ENCODE peak calls at places on chromosome 17, in seven cellular contexts. V is A549, T is GM23338, R is lower lobe of right lung, W is tibial nerve, G is OCI-LY7, M is brain microvascular endothelial cell. N is an unnamed sample.

GRCh38 chr17:34146440-34147043 is 108.5 kb upstream of the CCL2 start:
- DNase-seq in R (peak), M (no peak), G (peak), V (peak), T (peak), W (no peak), N (no peak)

GRCh38 chr17:79630120-79630519 is 19.3 kb upstream of the RBFOX3 start:
- DNase-seq in R (no peak), G (no peak), W (no peak), T (no peak), M (no peak), V (peak), N (no peak)

GRCh38 chr17:39617446-39618251 is 9.1 kb upstream of the PPP1R1B start:
- DNase-seq in T (peak), G (peak), R (peak), V (peak), M (no peak), W (peak), N (no peak)

GRCh38 chr17:40311575-40311974 is 2.6 kb downstream of the RARA start:
- DNase-seq in W (peak), G (no peak), T (no peak), R (peak), M (no peak), V (no peak), N (no peak)

GRCh38 chr17:16199093-16199492 is 16.2 kb downstream of the NCOR1 start:
- DNase-seq in M (no peak), R (no peak), T (peak), V (no peak), G (peak), W (no peak), N (no peak)

GRCh38 chr17:7885357-7886226 is 3.0 kb upstream of the CHD3 start:
- DNase-seq in M (no peak), G (peak), R (peak), W (no peak), V (peak), T (peak), N (no peak)

GRCh38 chr17:61536417-61536955 is 54.5 kb downstream of the NACA2 start:
- DNase-seq in G (no peak), R (no peak), M (no peak), T (no peak), V (no peak), W (no peak), N (no peak)

GRCh38 chr17:42058018-42058417 is 7.6 kb upstream of the C17orf113 start:
- DNase-seq in R (no peak), T (no peak), W (no peak), G (no peak), M (no peak), V (no peak), N (no peak)

GRCh38 chr17:39867084-39867890 is 715 bp upstream of the ZPBP2 start:
- DNase-seq in M (no peak), V (no peak), R (no peak), G (no peak), W (no peak), T (no peak), N (no peak)

GRCh38 chr17:17494499-17495447 is 1.4 kb downstream of the RASD1 start:
- DNase-seq in V (no peak), W (no peak), T (peak), M (peak), R (peak), G (no peak), N (no peak)

GRCh38 chr17:11704041-11704440 is 105.8 kb downstream of the DNAH9 start:
- DNase-seq in W (no peak), T (no peak), M (no peak), V (no peak), R (no peak), G (no peak), N (no peak)

GRCh38 chr17:40121191-40121885 is 433 bp upstream of the MSL1 start:
- DNase-seq in W (no peak), V (peak), G (peak), M (no peak), T (peak), R (peak), N (no peak)

GRCh38 chr17:19641687-19642372 is 6.7 kb upstream of the ALDH3A2 start:
- DNase-seq in R (no peak), W (no peak), M (no peak), G (no peak), T (no peak), V (no peak), N (no peak)

GRCh38 chr17:35788504-35788998 is 6.9 kb downstream of the MMP28 start:
- DNase-seq in R (no peak), W (no peak), G (no peak), M (peak), V (peak), T (no peak), N (no peak)

GRCh38 chr17:48804936-48805411 is 12.1 kb downstream of the TTLL6 start:
- DNase-seq in G (peak), T (peak), V (peak), R (peak), W (no peak), M (peak), N (no peak)

GRCh38 chr17:50059759-50060273 is 3.9 kb downstream of the ITGA3 start:
- DNase-seq in G (no peak), W (no peak), M (peak), V (no peak), R (no peak), T (no peak), N (no peak)

GRCh38 chr17:42171831-42172230 is 9.1 kb downstream of the KCNH4 start:
- DNase-seq in M (no peak), G (no peak), V (no peak), W (no peak), R (no peak), T (peak), N (no peak)

GRCh38 chr17:17467021-17467420 is 9.8 kb upstream of the MED9 start:
- DNase-seq in V (no peak), G (no peak), W (no peak), R (no peak), M (no peak), T (no peak), N (no peak)

GRCh38 chr17:37339321-37339720 is 36.5 kb upstream of the C17orf78 start:
- DNase-seq in R (no peak), G (no peak), W (no peak), M (no peak), V (no peak), T (no peak), N (no peak)

GRCh38 chr17:64115871-64116534 is 13.9 kb downstream of the ERN1 start:
- DNase-seq in R (no peak), T (no peak), M (peak), W (no peak), V (peak), G (no peak), N (peak)

GRCh38 chr17:35089846-35090193 is 26.3 kb upstream of the RFFL start:
- DNase-seq in G (no peak), R (peak), M (no peak), T (peak), W (no peak), V (peak), N (no peak)

GRCh38 chr17:42050360-42051012 is at the start of gene C17orf113:
- DNase-seq in V (peak), R (peak), W (no peak), G (no peak), T (peak), M (peak), N (no peak)

GRCh38 chr17:15926039-15926740 is 18.7 kb upstream of the ADORA2B start:
- DNase-seq in T (no peak), M (no peak), G (no peak), V (no peak), R (no peak), W (no peak), N (no peak)

GRCh38 chr17:58703887-58704286 is 11.5 kb downstream of the RAD51C start:
- DNase-seq in T (no peak), M (no peak), R (no peak), V (no peak), W (no peak), G (no peak), N (no peak)

GRCh38 chr17:43471801-43472200 is 12.0 kb upstream of the DHX8 start:
- DNase-seq in G (no peak), V (no peak), M (peak), W (no peak), T (no peak), R (no peak), N (no peak)

GRCh38 chr17:39404542-39405378 is 3.3 kb upstream of the FBXL20 start:
- DNase-seq in R (no peak), W (no peak), T (no peak), V (peak), M (peak), G (no peak), N (peak)

GRCh38 chr17:79647456-79647915 is 36.6 kb upstream of the RBFOX3 start:
- DNase-seq in V (no peak), T (no peak), R (no peak), M (no peak), W (no peak), G (no peak), N (no peak)

GRCh38 chr17:49861150-49861884 is 13.4 kb upstream of the TAC4 start:
- DNase-seq in V (peak), R (no peak), T (peak), W (no peak), G (peak), M (peak), N (no peak)

GRCh38 chr17:80889897-80890550 is 101.6 kb upstream of the CHMP6 start:
- DNase-seq in R (peak), T (no peak), G (no peak), M (no peak), W (no peak), V (no peak), N (no peak)

GRCh38 chr17:82006468-82007227 is 16.0 kb downstream of the CENPX start:
- DNase-seq in M (no peak), W (no peak), T (no peak), G (no peak), R (no peak), V (no peak), N (no peak)

GRCh38 chr17:27889711-27890251 is 3.4 kb downstream of the LYRM9 start:
- DNase-seq in W (no peak), T (no peak), R (no peak), G (no peak), M (no peak), V (no peak), N (no peak)

GRCh38 chr17:41483991-41484826 is 3.3 kb upstream of the KRT35 start:
- DNase-seq in R (no peak), M (no peak), W (no peak), G (no peak), T (no peak), V (no peak), N (no peak)

GRCh38 chr17:7048968-7049367 is 5.1 kb upstream of the SLC16A11 start:
- DNase-seq in M (no peak), W (no peak), V (no peak), R (no peak), G (no peak), T (no peak), N (no peak)

GRCh38 chr17:45824901-45825492 is 19.7 kb upstream of the SPPL2C start:
- DNase-seq in R (no peak), V (no peak), T (no peak), W (no peak), M (no peak), G (no peak), N (no peak)

GRCh38 chr17:45823598-45823997 is 21.1 kb upstream of the SPPL2C start:
- DNase-seq in R (no peak), G (no peak), V (no peak), W (no peak), M (no peak), T (peak), N (no peak)

GRCh38 chr17:45826919-45827628 is 17.6 kb upstream of the SPPL2C start:
- DNase-seq in R (no peak), V (no peak), T (no peak), W (no peak), M (no peak), G (no peak), N (no peak)

GRCh38 chr17:45825792-45826191 is 18.9 kb upstream of the SPPL2C start:
- DNase-seq in G (no peak), R (no peak), M (no peak), T (no peak), V (no peak), W (no peak), N (no peak)

GRCh38 chr17:45824475-45824874 is 20.2 kb upstream of the SPPL2C start:
- DNase-seq in V (no peak), W (no peak), R (no peak), T (peak), M (no peak), G (no peak), N (no peak)
- TF ChIP-seq CTCF in V (no peak), W (no peak), R (no peak), T (peak), M (no peak), G (no peak), N (no peak)

GRCh38 chr17:76353599-76354316 is at the start of gene PRPSAP1:
- DNase-seq in V (peak), T (peak), W (peak), G (peak), M (peak), R (peak), N (peak)

GRCh38 chr17:76353004-76353598 is 615 bp downstream of the PRPSAP1 start:
- DNase-seq in G (peak), M (no peak), R (peak), W (no peak), V (peak), T (peak), N (no peak)

GRCh38 chr17:76350463-76350862 is 3.3 kb downstream of the PRPSAP1 start:
- DNase-seq in V (no peak), G (no peak), W (no peak), R (peak), M (no peak), T (no peak), N (no peak)

GRCh38 chr17:76354317-76354729 is 607 bp upstream of the PRPSAP1 start:
- DNase-seq in R (peak), V (no peak), W (no peak), G (no peak), T (no peak), M (no peak), N (no peak)

DNA sequence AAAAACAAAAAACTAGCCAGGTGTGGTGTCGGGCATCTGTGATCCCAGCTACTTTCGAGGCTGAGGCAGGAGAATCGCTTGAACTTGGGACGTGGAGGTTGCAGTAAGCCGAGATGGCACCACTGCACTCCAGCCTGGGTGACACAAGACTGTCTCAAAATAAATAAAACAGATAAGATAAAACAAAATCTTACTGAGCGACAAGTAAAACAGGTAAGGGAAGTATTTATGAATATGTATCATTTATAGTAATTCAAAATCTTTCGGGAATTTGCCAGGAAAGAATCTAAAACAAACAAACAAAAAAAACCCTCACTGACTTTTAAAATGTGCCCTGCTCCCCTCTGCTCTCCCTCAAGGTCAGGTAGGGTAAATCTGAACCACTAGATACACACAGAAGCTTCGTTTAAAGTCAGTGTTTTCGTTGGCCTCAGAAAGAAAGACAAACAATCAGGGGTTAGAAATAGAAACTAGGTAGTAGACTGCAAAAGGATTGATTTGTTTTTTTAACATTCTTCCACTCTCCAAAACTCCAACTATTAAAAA is 2.1 kb downstream of the PRPSAP1 start:
- DNase-seq in G (no peak), W (no peak), R (no peak), V (no peak), T (no peak), M (no peak), N (no peak)
- H3K27ac ChIP-seq in G (no peak), W (no peak), R (no peak), V (no peak), T (no peak), M (no peak), N (no peak)

GRCh38 chr17:75875940-75876189 is 2.5 kb downstream of the TRIM47 start:
- DNase-seq in T (no peak), M (no peak), R (no peak), W (no peak), G (no peak), V (no peak), N (no peak)

GRCh38 chr17:75877752-75878173 is 618 bp downstream of the TRIM47 start:
- DNase-seq in V (no peak), G (peak), W (peak), M (peak), T (peak), R (peak), N (no peak)

GRCh38 chr17:75875182-75875939 is 3.0 kb downstream of the TRIM47 start:
- DNase-seq in T (no peak), V (no peak), R (no peak), G (no peak), M (no peak), W (no peak), N (no peak)

GRCh38 chr17:75876938-75877751 is 1.2 kb downstream of the TRIM47 start:
- DNase-seq in W (peak), M (peak), R (peak), V (peak), T (peak), G (peak), N (peak)

DNA sequence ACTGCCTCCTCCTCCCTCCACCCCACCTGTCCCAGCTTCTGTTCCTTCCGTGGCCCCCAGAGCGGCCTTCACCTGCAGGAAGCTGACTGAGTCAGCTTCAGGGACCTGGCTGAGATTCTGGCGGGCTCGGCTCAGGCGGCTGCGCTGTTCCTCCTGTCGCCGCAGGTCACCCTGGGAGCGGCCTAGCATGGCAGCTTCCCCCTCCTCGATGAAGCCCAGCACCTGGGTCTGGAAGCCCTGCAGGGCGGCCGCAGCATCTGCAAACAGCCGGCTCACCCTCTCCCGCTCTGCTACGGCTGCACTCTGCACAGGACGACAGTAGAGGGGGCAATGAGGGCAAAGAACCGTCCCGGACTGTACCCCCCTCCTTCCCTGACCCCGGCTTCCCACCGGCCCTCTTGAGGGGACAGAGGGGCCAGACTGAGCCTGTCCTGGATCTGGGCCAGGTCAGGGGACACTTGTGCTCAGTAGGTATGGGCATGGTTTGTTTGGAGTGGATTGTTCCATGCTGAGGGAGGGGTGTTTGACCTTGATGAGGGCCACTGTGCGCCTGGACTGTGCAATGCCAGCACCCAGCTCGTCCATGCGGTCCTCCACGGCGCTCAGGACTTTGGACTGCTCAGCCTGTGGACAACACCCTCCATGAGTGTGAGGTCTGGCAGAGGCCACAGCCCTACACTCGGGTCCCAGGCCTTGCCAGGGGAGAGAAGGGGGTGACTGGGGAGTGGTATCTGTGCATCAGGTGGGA is 2.0 kb downstream of the TRIM47 start:
- DNase-seq in W (no peak), V (peak), G (peak), T (peak), M (no peak), R (peak), N (no peak)
- H3K4me3 ChIP-seq in W (peak), V (peak), G (peak), T (peak), M (peak), R (peak), N (peak)

GRCh38 chr17:2706911-2707510 is 4.6 kb downstream of the CLUH start:
- DNase-seq in V (no peak), R (peak), M (no peak), T (no peak), W (no peak), G (no peak), N (no peak)

GRCh38 chr17:2709173-2709661 is 2.3 kb downstream of the CLUH start:
- DNase-seq in V (no peak), W (no peak), T (peak), R (peak), G (peak), M (no peak), N (no peak)

GRCh38 chr17:2705888-2706795 is 5.4 kb downstream of the CLUH start:
- DNase-seq in M (no peak), W (no peak), G (no peak), R (peak), V (no peak), T (no peak), N (no peak)

GRCh38 chr17:2708585-2709172 is 2.9 kb downstream of the CLUH start:
- DNase-seq in V (no peak), W (no peak), R (no peak), T (no peak), M (no peak), G (no peak), N (no peak)

DNA sequence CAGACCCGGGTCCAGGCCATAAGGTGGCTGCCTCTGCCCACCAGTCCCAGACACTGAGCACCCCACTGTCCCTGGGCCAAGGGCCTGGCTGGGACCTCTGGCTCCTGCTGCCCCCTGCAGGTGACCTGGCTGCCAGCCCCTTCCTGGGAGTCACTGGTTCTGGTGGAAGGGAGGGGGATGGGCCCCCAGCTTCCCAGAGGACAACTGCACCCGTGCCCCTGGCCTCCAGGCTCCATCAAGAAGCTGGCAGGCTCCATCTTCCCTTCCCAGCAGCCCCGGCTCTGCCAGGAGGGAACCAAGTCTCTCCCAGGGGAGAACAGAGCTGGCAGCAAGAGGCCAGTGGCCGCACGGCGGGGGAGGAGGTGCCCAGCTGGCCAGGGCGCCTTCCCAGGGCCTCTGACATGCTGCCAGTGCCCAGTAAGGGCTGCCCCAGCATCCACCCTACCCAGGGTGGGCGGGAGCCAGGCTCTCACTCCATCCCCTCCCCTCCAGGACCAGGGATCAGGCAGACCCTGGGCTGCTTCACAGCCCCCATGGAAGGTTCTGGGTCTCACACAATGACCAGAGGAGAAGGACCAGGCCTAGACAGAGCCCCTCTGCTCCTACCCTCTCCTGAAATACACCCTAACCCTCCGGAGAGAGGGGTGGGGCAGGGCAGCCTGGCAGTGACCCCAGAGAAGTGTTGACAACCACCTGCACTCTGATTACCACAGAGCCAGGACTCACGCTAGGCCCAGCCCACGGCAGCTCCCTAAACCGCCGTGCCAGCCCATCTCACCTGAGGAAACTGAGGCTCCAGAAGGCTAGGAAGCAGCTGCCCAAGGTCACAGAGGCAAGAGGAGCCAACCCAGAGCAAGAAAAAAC is 3.6 kb downstream of the CLUH start:
- DNase-seq in T (peak), V (peak), R (peak), M (no peak), W (no peak), G (peak), N (no peak)
- TF ChIP-seq CTCF in T (peak), V (peak), R (peak), M (peak), W (peak), G (peak), N (peak)